ENCODE peak calls at places on chromosomes 13 and 19, in nine cellular contexts. I, E, Z, M, Q, O, V, A and L are unnamed samples.

GRCh38 chr13:32877491-32877890 is 138.7 kb upstream of the KL start:
- DNase-seq in I (no peak), E (no peak), Z (no peak), M (no peak), Q (no peak), O (no peak), V (no peak), A (no peak), L (no peak)

GRCh38 chr19:19539738-19540703 is 2.0 kb downstream of the CILP2 start:
- DNase-seq in I (no peak), E (peak), Z (peak), M (peak), Q (peak), O (peak), V (peak), A (no peak), L (no peak)

GRCh38 chr13:33509642-33510229 is 224.2 kb upstream of the STARD13 start:
- DNase-seq in I (peak), E (no peak), Z (no peak), M (peak), Q (peak), O (peak), V (peak), A (no peak), L (peak)

GRCh38 chr19:41843371-41843770 is 1.1 kb downstream of the LYPD4 start:
- DNase-seq in I (no peak), E (no peak), Z (no peak), M (no peak), Q (no peak), O (no peak), V (no peak), A (no peak), L (no peak)

GRCh38 chr13:41648314-41648935 is 191.1 kb downstream of the RGCC start:
- DNase-seq in I (no peak), E (peak), Z (no peak), M (peak), Q (no peak), O (no peak), V (no peak), A (no peak), L (no peak)

GRCh38 chr13:85729296-85729695 is 69.9 kb downstream of the SLITRK6 start:
- DNase-seq in I (no peak), E (peak), Z (no peak), M (peak), Q (no peak), O (no peak), V (no peak), A (no peak), L (no peak)

GRCh38 chr13:50521750-50522149 is 321.7 kb downstream of the DLEU7 start:
- DNase-seq in I (no peak), E (peak), Z (no peak), M (no peak), Q (no peak), O (no peak), V (peak), A (no peak), L (no peak)

GRCh38 chr13:21486322-21486721 is 27.2 kb upstream of the ZDHHC20 start:
- DNase-seq in I (no peak), E (no peak), Z (no peak), M (no peak), Q (no peak), O (no peak), V (no peak), A (no peak), L (no peak)

GRCh38 chr19:40585241-40585640 is 8.6 kb downstream of the SHKBP1 start:
- DNase-seq in I (no peak), E (no peak), Z (no peak), M (no peak), Q (no peak), O (no peak), V (no peak), A (no peak), L (no peak)

GRCh38 chr13:48532146-48532472 is 771 bp downstream of the RCBTB2 start:
- DNase-seq in I (no peak), E (peak), Z (no peak), M (no peak), Q (no peak), O (no peak), V (no peak), A (no peak), L (no peak)

GRCh38 chr19:39093761-39094160 is 9.6 kb downstream of the ACP7 start:
- DNase-seq in I (no peak), E (peak), Z (no peak), M (peak), Q (no peak), O (no peak), V (no peak), A (no peak), L (no peak)

GRCh38 chr13:48505597-48506091 is 27.2 kb downstream of the RCBTB2 start:
- DNase-seq in I (no peak), E (peak), Z (no peak), M (no peak), Q (no peak), O (peak), V (no peak), A (no peak), L (no peak)

GRCh38 chr13:100138859-100139491 is 50.1 kb downstream of the PCCA start:
- DNase-seq in I (no peak), E (no peak), Z (no peak), M (no peak), Q (no peak), O (no peak), V (no peak), A (no peak), L (no peak)

GRCh38 chr13:38680912-38681311 is 6.0 kb upstream of the FREM2 start:
- DNase-seq in I (no peak), E (no peak), Z (no peak), M (no peak), Q (no peak), O (no peak), V (no peak), A (no peak), L (no peak)

GRCh38 chr13:38687246-38688229 is 661 bp downstream of the FREM2 start:
- DNase-seq in I (no peak), E (no peak), Z (peak), M (peak), Q (peak), O (no peak), V (peak), A (no peak), L (no peak)

GRCh38 chr13:38685974-38686571 is 804 bp upstream of the FREM2 start:
- DNase-seq in I (no peak), E (no peak), Z (peak), M (peak), Q (no peak), O (no peak), V (peak), A (no peak), L (no peak)

GRCh38 chr13:38686635-38687245 is at the start of gene FREM2:
- DNase-seq in I (peak), E (no peak), Z (peak), M (peak), Q (no peak), O (no peak), V (peak), A (no peak), L (no peak)

GRCh38 chr13:38684714-38685113 is 2.2 kb upstream of the FREM2 start:
- DNase-seq in I (no peak), E (no peak), Z (no peak), M (no peak), Q (no peak), O (no peak), V (no peak), A (no peak), L (no peak)
- TF ChIP-seq POLR2A in I (no peak), E (no peak), Z (no peak), M (no peak), Q (no peak), O (no peak), V (no peak), A (no peak), L (no peak)

DNA sequence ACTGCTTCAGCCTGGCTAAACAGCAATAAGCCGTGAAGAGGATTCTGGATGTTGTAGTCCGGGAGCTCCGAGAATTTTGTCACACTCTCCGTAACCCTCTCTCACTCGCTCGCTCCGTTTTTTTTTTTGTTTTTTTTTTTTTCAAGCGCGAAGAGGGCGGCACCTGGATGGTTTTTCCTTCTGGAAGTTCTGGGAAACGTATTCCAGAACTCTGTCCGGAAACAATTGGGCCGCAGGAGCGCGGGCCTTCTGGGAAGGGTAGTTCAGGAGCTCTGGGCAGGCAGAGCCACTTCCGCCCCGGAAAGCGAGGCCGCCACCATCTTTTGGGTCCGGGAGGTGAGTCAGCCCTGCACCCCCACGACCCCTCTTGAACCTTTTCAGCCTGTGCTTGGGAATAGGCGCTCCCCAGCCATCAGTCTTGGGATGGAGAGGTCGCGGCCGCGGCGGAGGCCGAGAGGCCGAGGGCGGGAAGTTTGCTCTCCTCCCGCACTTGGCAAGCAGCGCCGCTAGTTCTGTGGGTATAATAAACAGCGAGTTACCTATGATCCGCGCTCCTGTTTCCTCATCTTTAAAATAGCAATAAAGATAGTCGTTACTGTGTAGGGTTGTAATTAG is at the start of gene ZNF227:
- DNase-seq in I (peak), E (peak), Z (peak), M (peak), Q (peak), O (peak), V (peak), A (peak), L (peak)
- TF ChIP-seq POLR2A in I (peak), E (peak), Z (no peak), M (peak), Q (no peak), O (no peak), V (peak), A (peak), L (no peak)

GRCh38 chr19:35265126-35265995 is 3.4 kb upstream of the USF2 start:
- DNase-seq in I (peak), E (no peak), Z (no peak), M (no peak), Q (peak), O (no peak), V (peak), A (peak), L (peak)
- TF ChIP-seq POLR2A in I (no peak), E (no peak), Z (no peak), M (no peak), Q (no peak), O (no peak), V (no peak), A (no peak), L (no peak)

DNA sequence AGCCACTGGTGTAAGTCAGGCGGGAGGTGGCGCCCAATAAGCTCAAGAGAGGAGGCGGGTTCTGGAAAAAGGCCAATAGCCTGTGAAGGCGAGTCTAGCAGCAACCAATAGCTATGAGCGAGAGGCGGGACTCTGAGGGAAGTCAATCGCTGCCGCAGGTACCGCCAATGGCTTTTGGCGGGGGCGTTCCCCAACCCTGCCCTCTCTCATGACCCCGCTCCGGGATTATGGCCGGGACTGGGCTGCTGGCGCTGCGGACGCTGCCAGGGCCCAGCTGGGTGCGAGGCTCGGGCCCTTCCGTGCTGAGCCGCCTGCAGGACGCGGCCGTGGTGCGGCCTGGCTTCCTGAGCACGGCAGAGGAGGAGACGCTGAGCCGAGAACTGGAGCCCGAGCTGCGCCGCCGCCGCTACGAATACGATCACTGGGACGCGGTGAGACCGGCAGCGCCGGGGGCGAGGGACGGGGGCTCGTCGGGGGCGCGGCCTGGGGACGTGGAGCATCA is at the start of gene ALKBH7:
- DNase-seq in I (peak), E (peak), Z (peak), M (peak), Q (peak), O (peak), V (peak), A (peak), L (peak)
- TF ChIP-seq POLR2A in I (peak), E (peak), Z (peak), M (peak), Q (no peak), O (no peak), V (peak), A (peak), L (peak)

GRCh38 chr19:45640849-45641273 is 1.7 kb upstream of the EML2 start:
- DNase-seq in I (no peak), E (no peak), Z (no peak), M (no peak), Q (no peak), O (peak), V (no peak), A (no peak), L (peak)

GRCh38 chr19:45637890-45638667 is 1.1 kb downstream of the EML2 start:
- DNase-seq in I (peak), E (peak), Z (no peak), M (peak), Q (no peak), O (no peak), V (peak), A (no peak), L (no peak)

GRCh38 chr19:45641274-45642105 is 2.3 kb upstream of the EML2 start:
- DNase-seq in I (peak), E (peak), Z (peak), M (peak), Q (peak), O (peak), V (peak), A (peak), L (peak)

GRCh38 chr19:45636902-45637301 is 2.3 kb downstream of the EML2 start:
- DNase-seq in I (no peak), E (no peak), Z (no peak), M (no peak), Q (no peak), O (no peak), V (no peak), A (no peak), L (no peak)

DNA sequence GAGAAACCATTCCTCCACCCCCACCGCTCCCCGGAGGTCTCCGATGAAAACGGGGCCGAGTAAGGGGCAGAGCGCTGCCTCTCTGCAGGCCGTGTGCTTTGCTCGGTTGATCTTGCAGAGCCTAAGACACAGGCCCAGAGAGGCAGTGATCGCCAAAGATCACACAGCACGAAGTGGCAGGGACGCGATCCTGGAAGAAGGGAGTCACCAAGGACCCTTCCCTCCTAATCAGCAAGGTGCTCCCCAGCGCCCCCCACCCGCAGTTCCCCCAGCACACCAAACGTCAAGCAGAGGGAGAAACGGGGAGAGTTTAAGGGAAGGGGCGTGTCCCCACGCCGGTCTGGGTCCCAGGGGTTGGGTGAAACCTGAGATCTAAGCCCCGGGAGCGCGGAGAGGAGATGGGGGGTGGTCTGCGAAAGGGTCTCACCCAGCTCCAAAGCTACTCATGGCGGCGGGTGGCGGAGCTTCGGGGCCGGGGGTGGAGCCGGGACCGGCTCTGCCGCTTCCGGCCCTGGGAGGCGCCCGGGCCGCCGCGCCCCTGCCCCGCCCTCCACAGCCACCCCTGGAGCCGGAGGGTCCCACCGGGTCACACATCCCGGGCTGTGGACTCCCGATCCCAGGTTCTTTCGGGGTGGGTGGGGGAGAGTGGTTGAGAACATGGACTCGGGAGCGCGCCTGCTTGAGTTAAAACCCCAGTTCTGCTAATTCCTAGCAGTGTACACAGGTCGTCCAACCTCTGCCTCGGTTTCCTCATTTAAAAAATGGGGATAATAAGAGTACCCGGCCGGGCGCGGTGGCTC is at the start of gene EML2:
- DNase-seq in I (no peak), E (no peak), Z (peak), M (peak), Q (peak), O (peak), V (peak), A (no peak), L (peak)
- TF ChIP-seq POLR2A in I (no peak), E (no peak), Z (no peak), M (peak), Q (no peak), O (no peak), V (peak), A (no peak), L (no peak)

GRCh38 chr13:27257648-27258253 is 6.4 kb downstream of the RPL21 start:
- DNase-seq in I (no peak), E (no peak), Z (no peak), M (no peak), Q (no peak), O (no peak), V (no peak), A (no peak), L (no peak)
- TF ChIP-seq POLR2A in I (no peak), E (peak), Z (no peak), M (no peak), Q (no peak), O (no peak), V (no peak), A (no peak), L (no peak)

GRCh38 chr19:56566904-56567273 is 379 bp upstream of the ZNF470 start:
- DNase-seq in I (peak), E (no peak), Z (peak), M (peak), Q (peak), O (peak), V (peak), A (no peak), L (no peak)

GRCh38 chr19:56562766-56563165 is 4.5 kb upstream of the ZNF470 start:
- DNase-seq in I (no peak), E (no peak), Z (no peak), M (no peak), Q (no peak), O (no peak), V (no peak), A (no peak), L (no peak)

GRCh38 chr19:56567274-56568120 is at the start of gene ZNF470:
- DNase-seq in I (peak), E (peak), Z (peak), M (peak), Q (peak), O (peak), V (peak), A (peak), L (peak)
- TF ChIP-seq POLR2A in I (no peak), E (no peak), Z (peak), M (peak), Q (no peak), O (no peak), V (peak), A (peak), L (no peak)

DNA sequence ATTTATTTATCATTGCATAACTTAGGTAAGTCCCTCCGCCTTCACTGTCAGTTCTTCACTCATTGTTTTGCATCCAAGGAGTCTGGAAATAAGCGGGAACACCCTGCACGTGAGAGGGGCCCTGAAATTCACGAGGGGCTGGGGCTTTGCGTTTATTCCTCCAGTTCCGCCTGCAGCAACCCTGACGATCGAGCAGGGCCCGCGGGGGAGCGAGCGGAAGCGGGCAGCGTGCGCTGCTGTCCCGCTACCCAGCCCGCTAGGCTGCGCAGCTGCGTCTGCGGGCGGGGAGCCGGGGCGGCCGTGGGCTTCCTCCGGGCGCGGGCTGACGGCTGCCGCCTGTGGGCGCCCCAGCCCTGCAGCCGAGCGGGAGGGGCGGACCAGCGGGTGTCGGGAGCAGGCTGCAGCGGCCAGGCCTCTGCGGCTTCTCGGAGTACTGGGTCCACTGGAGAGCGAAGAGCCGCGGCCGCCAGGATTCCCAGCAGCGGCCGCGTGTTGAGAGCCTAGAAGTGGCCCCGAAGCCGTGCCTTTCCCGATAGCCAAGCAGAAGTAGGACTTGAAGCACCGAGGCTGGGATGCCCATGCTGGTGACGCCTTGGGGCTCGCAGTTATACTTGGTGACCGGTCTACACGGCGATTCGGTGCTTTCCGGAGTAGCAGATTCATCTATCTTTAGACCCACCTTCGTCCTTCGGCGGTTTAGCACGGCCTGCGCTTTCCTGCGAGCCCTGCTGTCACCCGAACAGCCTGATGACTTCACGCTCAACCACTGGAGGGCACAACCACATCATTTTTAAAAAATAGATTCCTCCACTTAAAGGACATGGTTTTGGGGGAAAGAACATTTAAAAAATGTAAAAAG is 32.9 kb upstream of the SACS start:
- DNase-seq in I (peak), E (peak), Z (peak), M (peak), Q (peak), O (peak), V (peak), A (peak), L (peak)
- TF ChIP-seq POLR2A in I (no peak), E (peak), Z (no peak), M (no peak), Q (no peak), O (no peak), V (no peak), A (no peak), L (no peak)

DNA sequence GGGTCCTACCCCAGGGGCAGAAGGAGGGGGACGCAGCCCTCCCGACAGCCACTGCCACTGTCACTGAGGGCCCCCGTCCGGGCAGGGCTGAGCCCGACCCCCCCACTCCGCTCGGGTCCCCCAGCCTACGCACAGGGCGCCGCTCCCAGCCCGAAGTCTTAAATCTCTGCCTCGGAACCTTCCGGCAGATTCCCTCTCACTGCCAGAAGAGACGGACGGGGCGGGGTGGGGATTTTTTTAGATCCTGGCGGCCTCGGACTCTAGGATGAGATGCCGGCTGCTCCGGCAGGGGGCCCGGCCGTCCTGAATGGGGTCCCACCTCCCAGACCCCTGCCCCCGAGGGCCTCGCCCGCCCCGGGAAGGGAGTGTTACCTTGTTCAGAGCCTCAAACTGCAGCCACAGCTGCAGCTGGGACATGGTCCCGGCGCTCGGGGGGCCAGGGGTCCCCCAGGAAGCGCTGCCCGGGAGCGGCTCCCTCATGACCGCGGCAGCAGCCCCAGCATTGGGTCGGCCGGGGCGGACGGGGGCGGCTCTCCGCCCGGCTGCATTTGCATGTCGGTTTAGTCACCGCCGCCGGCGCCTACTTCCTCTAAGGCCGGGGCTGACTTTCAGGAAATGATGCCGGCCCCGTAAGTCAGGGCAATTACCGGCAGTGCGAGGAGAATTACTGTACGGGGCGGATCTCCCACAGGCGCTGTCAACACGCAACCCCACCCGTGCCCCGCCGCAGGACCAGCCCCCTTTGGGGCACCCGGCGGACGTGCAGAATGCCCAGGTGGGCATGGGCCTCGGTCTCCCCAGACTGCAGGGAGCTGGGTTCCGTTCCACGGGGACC is 28.1 kb downstream of the GPX4 start:
- DNase-seq in I (peak), E (peak), Z (peak), M (peak), Q (peak), O (peak), V (peak), A (peak), L (peak)
- TF ChIP-seq POLR2A in I (peak), E (peak), Z (peak), M (no peak), Q (no peak), O (no peak), V (no peak), A (peak), L (no peak)